ENCODE peak calls at places on chromosome 15, in five cellular contexts. S, J, T, C and F are unnamed samples.

GRCh38 chr15:46955576-46955975 is 761.7 kb upstream of the SEMA6D start:
- DNase-seq in S (peak; percentile 8), J (no peak), C (no peak), T (no peak), F (no peak)

GRCh38 chr15:85727068-85727467 is 67.7 kb downstream of the KLHL25 start:
- DNase-seq in J (no peak), S (no peak), T (no peak), C (no peak), F (peak; percentile 19)

GRCh38 chr15:57647791-57648130 is 56.1 kb downstream of the MYZAP start:
- DNase-seq in C (no peak), S (peak; percentile 32), T (no peak), J (peak; percentile 61), F (no peak)

GRCh38 chr15:89399390-89400120 is 64.9 kb upstream of the POLG start:
- DNase-seq in C (peak; percentile 74), T (no peak), J (no peak), S (no peak), F (no peak)

GRCh38 chr15:57462391-57462790 is 86.1 kb downstream of the CGNL1 start:
- DNase-seq in J (no peak), T (no peak), C (no peak), S (peak; percentile 70), F (no peak)

GRCh38 chr15:57327985-57328471 is 48.3 kb upstream of the CGNL1 start:
- DNase-seq in C (no peak), T (no peak), S (no peak), J (no peak), F (no peak)

GRCh38 chr15:68299436-68299835 is 21.9 kb downstream of the FEM1B start:
- DNase-seq in C (no peak), S (no peak), J (no peak), T (no peak), F (no peak)

GRCh38 chr15:50563756-50564155 is 17.3 kb upstream of the USP50 start:
- DNase-seq in C (no peak), T (no peak), S (no peak), J (no peak), F (no peak)

GRCh38 chr15:75723847-75724660 is 11.4 kb upstream of the CSPG4 start:
- DNase-seq in C (peak; percentile 35), T (no peak), S (peak; percentile 91), J (peak; percentile 94), F (peak; percentile 82)

GRCh38 chr15:69780374-69780773 is 317.3 kb downstream of the TLE3 start:
- DNase-seq in C (no peak), S (no peak), T (no peak), J (no peak), F (no peak)

GRCh38 chr15:29765898-29766537 is 56.2 kb downstream of the TJP1 start:
- DNase-seq in J (peak; percentile 38), T (no peak), S (no peak), C (no peak), F (no peak)

GRCh38 chr15:28191832-28192231 is 92.7 kb upstream of the OCA2 start:
- DNase-seq in J (no peak), C (peak; percentile 34), S (no peak), T (no peak), F (no peak)

GRCh38 chr15:100650685-100651084 is 48.3 kb downstream of the ASB7 start:
- DNase-seq in T (no peak), J (no peak), S (no peak), C (no peak), F (no peak)

GRCh38 chr15:66570327-66570726 is 4.5 kb upstream of the LCTL start:
- DNase-seq in T (no peak), S (no peak), J (no peak), C (no peak), F (no peak)

GRCh38 chr15:90868261-90868689 is at the start of gene FURIN:
- DNase-seq in S (peak; percentile 68), J (no peak), T (no peak), C (no peak), F (no peak)

GRCh38 chr15:68676011-68676605 is 97.3 kb downstream of the CORO2B start:
- DNase-seq in J (no peak), S (no peak), T (no peak), C (no peak), F (no peak)

GRCh38 chr15:73480051-73480450 is 37.1 kb downstream of the REC114 start:
- DNase-seq in S (no peak), C (no peak), J (no peak), T (no peak), F (no peak)

GRCh38 chr15:64089553-64090280 is 3.9 kb downstream of the CIAO2A start:
- DNase-seq in C (no peak), S (no peak), T (no peak), J (no peak), F (no peak)

GRCh38 chr15:101090460-101090853 is 161.4 kb downstream of the CHSY1 start:
- DNase-seq in T (no peak), C (no peak), J (no peak), S (no peak), F (no peak)

GRCh38 chr15:91183630-91184029 is 83.6 kb downstream of the SV2B start:
- DNase-seq in J (no peak), C (no peak), S (no peak), T (no peak), F (no peak)

GRCh38 chr15:98650871-98651481 is 2.6 kb downstream of the IGF1R start:
- DNase-seq in S (no peak), C (no peak), J (no peak), T (no peak), F (no peak)

GRCh38 chr15:24761704-24762302 is 86.2 kb downstream of the NPAP1 start:
- DNase-seq in S (peak; percentile 10), T (no peak), C (no peak), J (no peak), F (peak; percentile 1)

GRCh38 chr15:57167821-57168395 is 208.4 kb upstream of the CGNL1 start:
- DNase-seq in C (no peak), S (no peak), J (no peak), T (no peak), F (no peak)

GRCh38 chr15:38524156-38524555 is 40.5 kb downstream of the RASGRP1 start:
- DNase-seq in J (no peak), C (no peak), T (no peak), S (no peak), F (no peak)

GRCh38 chr15:75924576-75924975 is 20.9 kb downstream of the FBXO22 start:
- DNase-seq in S (peak; percentile 71), J (peak; percentile 64), T (no peak), C (no peak), F (no peak)

GRCh38 chr15:67884514-67885225 is 44.8 kb upstream of the RNU6-1 start:
- DNase-seq in J (peak; percentile 83), C (peak; percentile 76), T (peak; percentile 39), S (peak; percentile 76), F (peak; percentile 74)

GRCh38 chr15:38671675-38672141 is 107.1 kb upstream of the RASGRP1 start:
- DNase-seq in C (no peak), S (peak; percentile 23), J (no peak), T (peak; percentile 62), F (no peak)

GRCh38 chr15:55694652-55695150 is 48.3 kb downstream of the PRTG start:
- DNase-seq in J (no peak), S (peak; percentile 7), C (no peak), T (no peak), F (no peak)

GRCh38 chr15:39591896-39592315 is 11.0 kb downstream of the THBS1 start:
- DNase-seq in J (no peak), T (no peak), S (no peak), C (no peak), F (peak; percentile 61)